ENCODE peak calls at places on chromosome 15, in ten cellular contexts. J is gastrocnemius medialis, F is NB4, G is ovary, H is spleen, Y is HepG2, W is uterus, N is A549, K is heart left ventricle, A is breast epithelium. U is an unnamed sample.

GRCh38 chr15:69000725-69001503 is 13.6 kb upstream of the NOX5 start:
- DNase-seq in J (no peak), F (no peak), G (no peak), H (no peak), Y (no peak), W (no peak), N (no peak), K (no peak), A (no peak), U (peak; percentile 53)

GRCh38 chr15:89781055-89781454 is 4.9 kb downstream of the MESP2 start:
- DNase-seq in J (no peak), F (peak; percentile 78), G (no peak), H (peak; percentile 74), Y (no peak), W (no peak), N (no peak), K (no peak), A (no peak), U (no peak)

GRCh38 chr15:89749951-89750559 is 994 bp downstream of the MESP1 start:
- DNase-seq in J (no peak), F (peak; percentile 25), G (no peak), H (no peak), Y (no peak), W (no peak), N (no peak), K (no peak), A (no peak), U (no peak)

GRCh38 chr15:83304861-83305661 is 20.6 kb upstream of the BNC1 start:
- DNase-seq in J (no peak), F (no peak), G (no peak), H (no peak), Y (no peak), W (no peak), N (no peak), K (no peak), A (no peak), U (peak; percentile 14)

GRCh38 chr15:74274485-74275038 is 38.4 kb downstream of the CCDC33 start:
- DNase-seq in J (no peak), F (no peak), G (no peak), H (no peak), Y (no peak), W (no peak), N (no peak), K (no peak), A (no peak), U (no peak)

GRCh38 chr15:57961919-57962318 is 103.6 kb downstream of the ALDH1A2 start:
- DNase-seq in J (no peak), F (no peak), G (no peak), H (no peak), Y (no peak), W (no peak), N (no peak), K (no peak), A (no peak), U (no peak)

GRCh38 chr15:92803852-92804609 is 96.1 kb upstream of the CHD2 start:
- DNase-seq in J (peak; percentile 80), F (peak; percentile 100), G (peak; percentile 80), H (peak; percentile 83), Y (peak; percentile 100), W (peak; percentile 88), N (peak; percentile 96), K (peak; percentile 36), A (peak; percentile 89), U (peak; percentile 95)

GRCh38 chr15:75347222-75348033 is 589 bp downstream of the NEIL1 start:
- DNase-seq in J (no peak), F (no peak), G (peak; percentile 69), H (peak; percentile 94), Y (no peak), W (peak; percentile 52), N (peak; percentile 55), K (peak; percentile 73), A (no peak), U (peak; percentile 94)

DNA sequence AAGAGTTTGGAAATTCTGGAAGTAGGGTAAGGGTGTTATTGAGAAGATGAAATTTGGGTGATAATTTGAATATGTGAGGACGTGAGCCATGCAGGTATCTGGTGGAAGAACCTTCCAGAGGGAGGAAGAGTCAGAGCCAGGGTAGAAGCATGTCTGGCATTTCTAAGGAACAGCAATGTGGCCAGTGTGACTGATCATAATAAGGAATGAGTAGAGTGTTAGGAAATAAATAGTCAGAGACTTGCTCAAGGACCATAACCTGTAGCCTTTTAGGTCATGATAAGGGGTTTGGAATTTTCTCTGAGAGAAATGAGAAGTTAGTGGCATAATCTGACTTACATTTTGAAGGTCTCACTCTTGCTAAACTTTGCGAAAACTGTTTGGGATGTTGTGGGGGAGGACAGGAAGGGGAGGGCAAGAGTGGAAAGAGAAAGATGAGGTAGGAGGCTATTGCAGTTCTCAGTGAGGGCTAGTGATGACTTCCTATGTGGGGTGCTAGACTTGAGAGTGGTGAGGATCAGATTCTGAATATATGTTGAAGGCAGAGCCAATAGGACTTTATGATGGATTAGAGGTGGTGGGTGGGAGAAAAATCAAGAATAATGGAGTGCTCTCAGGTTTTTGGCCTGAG is 568.3 kb downstream of the AGBL1 start:
- DNase-seq in J (no peak), F (no peak), G (no peak), H (no peak), Y (no peak), W (no peak), N (no peak), K (no peak), A (no peak), U (no peak)
- TF ChIP-seq CTCF in J (no peak), F (no peak), G (no peak), H (no peak), Y (no peak), W (no peak), N (no peak), K (no peak), A (no peak), U (no peak)

GRCh38 chr15:63044645-63045437 is 2.3 kb downstream of the TPM1 start:
- DNase-seq in J (no peak), F (no peak), G (no peak), H (no peak), Y (no peak), W (peak; percentile 73), N (no peak), K (peak; percentile 58), A (no peak), U (no peak)

GRCh38 chr15:63041982-63042878 is at the start of gene TPM1:
- DNase-seq in J (peak; percentile 63), F (no peak), G (peak; percentile 84), H (peak; percentile 83), Y (peak; percentile 73), W (peak; percentile 93), N (peak; percentile 95), K (peak; percentile 91), A (peak; percentile 92), U (peak; percentile 96)

GRCh38 chr15:63042879-63043340 is 363 bp downstream of the TPM1 start:
- DNase-seq in J (no peak), F (no peak), G (no peak), H (peak; percentile 76), Y (no peak), W (no peak), N (peak; percentile 47), K (no peak), A (no peak), U (no peak)

GRCh38 chr15:63044077-63044644 is 1.6 kb downstream of the TPM1 start:
- DNase-seq in J (no peak), F (no peak), G (no peak), H (no peak), Y (no peak), W (no peak), N (no peak), K (no peak), A (no peak), U (no peak)

DNA sequence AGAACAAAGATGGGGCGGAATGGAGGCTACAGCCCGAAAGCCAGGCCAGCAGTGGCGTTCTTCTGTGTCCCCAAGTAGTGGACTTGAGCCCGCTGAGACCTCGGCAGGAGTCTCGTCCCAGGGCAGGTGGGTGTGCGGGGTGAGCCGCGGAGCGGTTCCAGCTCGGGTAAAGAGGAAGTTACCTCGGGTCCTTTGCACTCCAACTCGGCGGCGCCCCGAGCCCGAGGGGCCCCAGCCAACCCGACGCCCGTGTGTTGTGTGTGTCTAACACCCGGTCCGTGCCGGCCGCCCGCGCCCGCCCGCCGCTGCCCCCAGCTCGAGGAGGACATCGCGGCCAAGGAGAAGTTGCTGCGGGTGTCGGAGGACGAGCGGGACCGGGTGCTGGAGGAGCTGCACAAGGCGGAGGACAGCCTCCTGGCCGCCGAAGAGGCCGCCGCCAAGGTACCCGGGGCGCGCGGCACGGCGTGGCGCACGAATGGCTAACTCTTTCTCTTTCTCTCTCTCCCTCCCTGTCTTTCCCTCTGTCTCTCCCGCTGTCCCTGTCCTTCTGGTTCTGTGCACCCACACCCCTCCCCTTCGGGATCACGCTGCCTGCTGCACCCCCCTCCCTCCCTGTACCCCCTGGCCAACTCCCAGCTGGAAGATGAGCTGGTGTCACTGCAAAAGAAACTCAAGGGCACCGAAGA is 987 bp downstream of the TPM1 start:
- DNase-seq in J (no peak), F (peak; percentile 66), G (no peak), H (peak; percentile 90), Y (no peak), W (peak; percentile 45), N (no peak), K (no peak), A (no peak), U (no peak)
- H3K4me3 ChIP-seq in J (peak overlapping the region; percentile 78), F (no peak overlapping the region), G (peak overlapping the region; percentile 87), H (peak overlapping the region; percentile 51), Y (peak overlapping the region; percentile 89), W (peak overlapping the region; percentile 77), N (peak overlapping the region; percentile 87), K (peak overlapping the region; percentile 87), A (peak overlapping the region; percentile 85), U (peak overlapping the region; percentile 40)

GRCh38 chr15:88625943-88626741 is 5.0 kb downstream of the AEN start:
- DNase-seq in J (no peak), F (no peak), G (no peak), H (no peak), Y (no peak), W (no peak), N (no peak), K (no peak), A (no peak), U (no peak)
- TF ChIP-seq POLR2A in J (no peak), F (no peak), G (no peak), H (no peak), Y (no peak), W (no peak), N (no peak), K (no peak), A (no peak), U (no peak)

GRCh38 chr15:67382723-67383122 is 128.1 kb downstream of the IQCH start:
- DNase-seq in J (no peak), F (no peak), G (no peak), H (no peak), Y (no peak), W (no peak), N (no peak), K (no peak), A (no peak), U (no peak)

GRCh38 chr15:67381416-67382045 is 126.9 kb downstream of the IQCH start:
- DNase-seq in J (no peak), F (no peak), G (no peak), H (no peak), Y (no peak), W (no peak), N (no peak), K (no peak), A (no peak), U (no peak)

GRCh38 chr15:67385971-67386370 is 131.4 kb downstream of the IQCH start:
- DNase-seq in J (no peak), F (no peak), G (no peak), H (no peak), Y (no peak), W (no peak), N (no peak), K (no peak), A (no peak), U (no peak)

GRCh38 chr15:67384761-67385160 is 130.2 kb downstream of the IQCH start:
- DNase-seq in J (no peak), F (no peak), G (no peak), H (no peak), Y (no peak), W (no peak), N (no peak), K (no peak), A (no peak), U (no peak)

DNA sequence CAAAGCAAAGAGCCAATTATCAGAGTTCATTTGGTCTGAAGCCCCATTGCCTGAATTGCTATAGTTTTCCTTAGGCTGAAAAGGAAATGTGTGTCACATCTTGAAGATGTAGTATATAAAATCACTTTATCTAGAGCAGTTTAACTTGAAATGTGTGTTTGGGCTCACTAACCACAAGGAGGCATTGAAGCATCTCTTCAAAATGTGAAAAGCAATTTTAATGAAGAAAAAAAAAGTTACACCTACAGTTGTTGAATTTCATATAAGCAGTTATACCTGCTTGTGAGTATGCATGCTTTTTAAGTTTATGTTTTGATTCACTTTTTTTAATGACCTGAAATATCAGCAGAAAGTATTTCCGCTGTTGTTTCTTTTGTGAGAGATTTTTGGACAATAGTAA is 129.3 kb downstream of the IQCH start:
- DNase-seq in J (no peak), F (no peak), G (no peak), H (no peak), Y (no peak), W (no peak), N (no peak), K (no peak), A (no peak), U (no peak)
- TF ChIP-seq CTCF in J (no peak), F (no peak), G (no peak), H (no peak), Y (no peak), W (no peak), N (peak; percentile 29), K (no peak), A (no peak), U (no peak)